ENCODE peak calls at places on chromosomes 12 and 14, in five cellular contexts. J, E, Z, G and D are unnamed samples.

GRCh38 chr14:96254696-96255095 is 1.3 kb upstream of the BDKRB1 start:
- DNase-seq in J (no peak), E (no peak), Z (no peak), G (no peak), D (no peak)

GRCh38 chr12:124829708-124830304 is 33.9 kb downstream of the SCARB1 start:
- DNase-seq in J (no peak), E (no peak), Z (no peak), G (no peak), D (no peak)

GRCh38 chr12:48988030-48988649 is 10.0 kb downstream of the WNT1 start:
- DNase-seq in J (peak; percentile 77), E (no peak), Z (no peak), G (peak; percentile 82), D (peak; percentile 62)

GRCh38 chr12:53696285-53696654 is 20.4 kb upstream of the ATP5MC2 start:
- DNase-seq in J (peak; percentile 80), E (peak; percentile 50), Z (peak; percentile 37), G (no peak), D (no peak)

GRCh38 chr14:65187421-65188049 is 85.2 kb upstream of the MAX start:
- DNase-seq in J (no peak), E (no peak), Z (no peak), G (no peak), D (no peak)

GRCh38 chr12:124542021-124542941 is 25.1 kb downstream of the NCOR2 start:
- DNase-seq in J (no peak), E (no peak), Z (no peak), G (no peak), D (no peak)

GRCh38 chr12:89874146-89874545 is 165.5 kb upstream of the ATP2B1 start:
- DNase-seq in J (no peak), E (no peak), Z (no peak), G (no peak), D (no peak)

GRCh38 chr12:3333991-3334391 is 157.0 kb upstream of the PRMT8 start:
- DNase-seq in J (no peak), E (no peak), Z (no peak), G (no peak), D (no peak)

GRCh38 chr14:105168496-105168978 is at the start of gene JAG2:
- DNase-seq in J (peak; percentile 59), E (no peak), Z (no peak), G (no peak), D (peak; percentile 51)

GRCh38 chr12:19539836-19540235 is 100.5 kb downstream of the AEBP2 start:
- DNase-seq in J (no peak), E (no peak), Z (no peak), G (no peak), D (no peak)

GRCh38 chr14:30389134-30389900 is 169.6 kb upstream of the G2E3 start:
- DNase-seq in J (no peak), E (no peak), Z (no peak), G (no peak), D (no peak)

GRCh38 chr12:111467092-111467861 is 61.6 kb downstream of the SH2B3 start:
- DNase-seq in J (no peak), E (peak; percentile 36), Z (no peak), G (no peak), D (no peak)

GRCh38 chr14:59576332-59577294 is at the start of gene CCDC175:
- DNase-seq in J (peak; percentile 96), E (no peak), Z (peak; percentile 76), G (peak; percentile 89), D (peak; percentile 71)